ENCODE peak calls at places on chromosomes 12 and 14, in ten cellular contexts. One of them, this sample, is unnamed.

GRCh38 chr12:129660961-129661360 is 242.9 kb downstream of the TMEM132D start:
- DNase-seq in activated CD4-positive, alpha-beta memory T cell treated with anti-CD3 and anti-CD28 coated beads, Interleukin-2, amount 10 ng/mL, durations not matched to agents 7 days and 5 days: no peak
- DNase-seq in fibroblast of the conjunctiva: no peak
- DNase-seq in HFF-Myc: no peak
- DNase-seq in GM12892: no peak
- DNase-seq in GM20000: no peak
- DNase-seq in GDM1: no peak
- DNase-seq in cardiac fibroblast: no peak
- DNase-seq in SK-N-DZ: no peak
- DNase-seq in activated gamma-delta T cell treated with Interleukin-2 at 50 U/mL for 16 hours: no peak
- DNase-seq in this sample: no peak

GRCh38 chr14:88333036-88333435 is 10.0 kb upstream of the KCNK10 start:
- DNase-seq in activated CD4-positive, alpha-beta memory T cell treated with anti-CD3 and anti-CD28 coated beads, Interleukin-2, amount 10 ng/mL, durations not matched to agents 7 days and 5 days: no peak
- DNase-seq in fibroblast of the conjunctiva: no peak
- DNase-seq in HFF-Myc: no peak
- DNase-seq in GM12892: no peak
- DNase-seq in GM20000: no peak
- DNase-seq in GDM1: no peak
- DNase-seq in cardiac fibroblast: no peak
- DNase-seq in SK-N-DZ: no peak
- DNase-seq in activated gamma-delta T cell treated with Interleukin-2 at 50 U/mL for 16 hours: no peak
- DNase-seq in this sample: no peak

GRCh38 chr12:22538336-22538735 is 6.0 kb downstream of the C2CD5 start:
- DNase-seq in activated CD4-positive, alpha-beta memory T cell treated with anti-CD3 and anti-CD28 coated beads, Interleukin-2, amount 10 ng/mL, durations not matched to agents 7 days and 5 days: no peak
- DNase-seq in fibroblast of the conjunctiva: no peak
- DNase-seq in HFF-Myc: no peak
- DNase-seq in GM12892: no peak
- DNase-seq in GM20000: no peak
- DNase-seq in GDM1: no peak
- DNase-seq in cardiac fibroblast: no peak
- DNase-seq in SK-N-DZ: no peak
- DNase-seq in activated gamma-delta T cell treated with Interleukin-2 at 50 U/mL for 16 hours: no peak
- DNase-seq in this sample: no peak

GRCh38 chr12:94145231-94145979 is 3.0 kb upstream of the PLXNC1 start:
- DNase-seq in activated CD4-positive, alpha-beta memory T cell treated with anti-CD3 and anti-CD28 coated beads, Interleukin-2, amount 10 ng/mL, durations not matched to agents 7 days and 5 days: no peak
- DNase-seq in fibroblast of the conjunctiva: peak; percentile 53
- DNase-seq in HFF-Myc: peak; percentile 33
- DNase-seq in GM12892: no peak
- DNase-seq in GM20000: peak; percentile 55
- DNase-seq in GDM1: peak; percentile 37
- DNase-seq in cardiac fibroblast: peak; percentile 65
- DNase-seq in SK-N-DZ: peak; percentile 35
- DNase-seq in activated gamma-delta T cell treated with Interleukin-2 at 50 U/mL for 16 hours: no peak
- DNase-seq in this sample: peak; percentile 75

GRCh38 chr14:33452982-33453381 is 497.9 kb downstream of the EGLN3 start:
- DNase-seq in activated CD4-positive, alpha-beta memory T cell treated with anti-CD3 and anti-CD28 coated beads, Interleukin-2, amount 10 ng/mL, durations not matched to agents 7 days and 5 days: no peak
- DNase-seq in fibroblast of the conjunctiva: no peak
- DNase-seq in HFF-Myc: no peak
- DNase-seq in GM12892: no peak
- DNase-seq in GM20000: no peak
- DNase-seq in GDM1: no peak
- DNase-seq in cardiac fibroblast: no peak
- DNase-seq in SK-N-DZ: no peak
- DNase-seq in activated gamma-delta T cell treated with Interleukin-2 at 50 U/mL for 16 hours: no peak
- DNase-seq in this sample: no peak

GRCh38 chr14:103121846-103122577 is 1.2 kb upstream of the TNFAIP2 start:
- DNase-seq in activated CD4-positive, alpha-beta memory T cell treated with anti-CD3 and anti-CD28 coated beads, Interleukin-2, amount 10 ng/mL, durations not matched to agents 7 days and 5 days: no peak
- DNase-seq in fibroblast of the conjunctiva: peak; percentile 61
- DNase-seq in HFF-Myc: no peak
- DNase-seq in GM12892: no peak
- DNase-seq in GM20000: peak; percentile 65
- DNase-seq in GDM1: peak; percentile 95
- DNase-seq in cardiac fibroblast: peak; percentile 88
- DNase-seq in SK-N-DZ: peak; percentile 56
- DNase-seq in activated gamma-delta T cell treated with Interleukin-2 at 50 U/mL for 16 hours: no peak
- DNase-seq in this sample: peak; percentile 57

GRCh38 chr14:78341827-78342389 is 171.7 kb downstream of the NRXN3 start:
- DNase-seq in activated CD4-positive, alpha-beta memory T cell treated with anti-CD3 and anti-CD28 coated beads, Interleukin-2, amount 10 ng/mL, durations not matched to agents 7 days and 5 days: no peak
- DNase-seq in fibroblast of the conjunctiva: no peak
- DNase-seq in HFF-Myc: no peak
- DNase-seq in GM12892: no peak
- DNase-seq in GM20000: no peak
- DNase-seq in GDM1: no peak
- DNase-seq in cardiac fibroblast: no peak
- DNase-seq in SK-N-DZ: no peak
- DNase-seq in activated gamma-delta T cell treated with Interleukin-2 at 50 U/mL for 16 hours: no peak
- DNase-seq in this sample: no peak

GRCh38 chr14:23570806-23571483 is 3.4 kb upstream of the AP1G2 start:
- DNase-seq in activated CD4-positive, alpha-beta memory T cell treated with anti-CD3 and anti-CD28 coated beads, Interleukin-2, amount 10 ng/mL, durations not matched to agents 7 days and 5 days: no peak
- DNase-seq in fibroblast of the conjunctiva: no peak
- DNase-seq in HFF-Myc: no peak
- DNase-seq in GM12892: no peak
- DNase-seq in GM20000: no peak
- DNase-seq in GDM1: no peak
- DNase-seq in cardiac fibroblast: no peak
- DNase-seq in SK-N-DZ: no peak
- DNase-seq in activated gamma-delta T cell treated with Interleukin-2 at 50 U/mL for 16 hours: no peak
- DNase-seq in this sample: no peak

GRCh38 chr14:99725774-99726537 is 41.9 kb downstream of the CYP46A1 start:
- DNase-seq in activated CD4-positive, alpha-beta memory T cell treated with anti-CD3 and anti-CD28 coated beads, Interleukin-2, amount 10 ng/mL, durations not matched to agents 7 days and 5 days: no peak
- DNase-seq in fibroblast of the conjunctiva: no peak
- DNase-seq in HFF-Myc: no peak
- DNase-seq in GM12892: no peak
- DNase-seq in GM20000: no peak
- DNase-seq in GDM1: no peak
- DNase-seq in cardiac fibroblast: no peak
- DNase-seq in SK-N-DZ: no peak
- DNase-seq in activated gamma-delta T cell treated with Interleukin-2 at 50 U/mL for 16 hours: no peak
- DNase-seq in this sample: peak; percentile 14

GRCh38 chr12:108950991-108951739 is 69.7 kb downstream of the SVOP start:
- DNase-seq in activated CD4-positive, alpha-beta memory T cell treated with anti-CD3 and anti-CD28 coated beads, Interleukin-2, amount 10 ng/mL, durations not matched to agents 7 days and 5 days: peak; percentile 78
- DNase-seq in fibroblast of the conjunctiva: peak; percentile 23
- DNase-seq in HFF-Myc: peak; percentile 15
- DNase-seq in GM12892: no peak
- DNase-seq in GM20000: peak; percentile 59
- DNase-seq in GDM1: peak; percentile 48
- DNase-seq in cardiac fibroblast: peak; percentile 78
- DNase-seq in SK-N-DZ: peak; percentile 63
- DNase-seq in activated gamma-delta T cell treated with Interleukin-2 at 50 U/mL for 16 hours: peak; percentile 68
- DNase-seq in this sample: no peak

GRCh38 chr12:57940052-57940914 is 1.1 kb upstream of the ATP23 start:
- DNase-seq in activated CD4-positive, alpha-beta memory T cell treated with anti-CD3 and anti-CD28 coated beads, Interleukin-2, amount 10 ng/mL, durations not matched to agents 7 days and 5 days: no peak
- DNase-seq in fibroblast of the conjunctiva: no peak
- DNase-seq in HFF-Myc: no peak
- DNase-seq in GM12892: no peak
- DNase-seq in GM20000: no peak
- DNase-seq in GDM1: no peak
- DNase-seq in cardiac fibroblast: no peak
- DNase-seq in SK-N-DZ: peak; percentile 67
- DNase-seq in activated gamma-delta T cell treated with Interleukin-2 at 50 U/mL for 16 hours: no peak
- DNase-seq in this sample: no peak

GRCh38 chr12:83574142-83574541 is 887.4 kb downstream of the TMTC2 start:
- DNase-seq in activated CD4-positive, alpha-beta memory T cell treated with anti-CD3 and anti-CD28 coated beads, Interleukin-2, amount 10 ng/mL, durations not matched to agents 7 days and 5 days: no peak
- DNase-seq in fibroblast of the conjunctiva: no peak
- DNase-seq in HFF-Myc: no peak
- DNase-seq in GM12892: no peak
- DNase-seq in GM20000: no peak
- DNase-seq in GDM1: no peak
- DNase-seq in cardiac fibroblast: no peak
- DNase-seq in SK-N-DZ: no peak
- DNase-seq in activated gamma-delta T cell treated with Interleukin-2 at 50 U/mL for 16 hours: no peak
- DNase-seq in this sample: no peak

GRCh38 chr12:65596514-65597010 is 227.7 kb upstream of the HMGA2 start:
- DNase-seq in activated CD4-positive, alpha-beta memory T cell treated with anti-CD3 and anti-CD28 coated beads, Interleukin-2, amount 10 ng/mL, durations not matched to agents 7 days and 5 days: no peak
- DNase-seq in fibroblast of the conjunctiva: no peak
- DNase-seq in HFF-Myc: no peak
- DNase-seq in GM12892: no peak
- DNase-seq in GM20000: no peak
- DNase-seq in GDM1: no peak
- DNase-seq in cardiac fibroblast: peak; percentile 81
- DNase-seq in SK-N-DZ: no peak
- DNase-seq in activated gamma-delta T cell treated with Interleukin-2 at 50 U/mL for 16 hours: no peak
- DNase-seq in this sample: no peak